ENCODE peak calls at places on chromosomes 4 and X, in seven cellular contexts. One of them, this sample, is unnamed.
A peak's percentile ranks its signal among the peaks of the same experiment; 100 is the strongest.

GRCh38 chr4:7063362-7063761 is 4.5 kb downstream of the GRPEL1 start:
- DNase-seq in left lung: no peak
- DNase-seq in cerebellar nuclear complex: no peak
- DNase-seq in M059J: no peak
- DNase-seq in GM03348: no peak
- DNase-seq in hypothalamus: no peak
- DNase-seq in endothelial cell: no peak
- DNase-seq in this sample: no peak

GRCh38 chr4:71187399-71188196 is 151.2 kb upstream of the SLC4A4 start:
- DNase-seq in left lung: peak; percentile 80
- DNase-seq in cerebellar nuclear complex: peak; percentile 19
- DNase-seq in M059J: peak; percentile 73
- DNase-seq in GM03348: peak; percentile 63
- DNase-seq in hypothalamus: no peak
- DNase-seq in endothelial cell: peak; percentile 11
- DNase-seq in this sample: peak; percentile 68

GRCh38 chr4:1596393-1596792 is 87.7 kb downstream of the FAM53A start:
- DNase-seq in left lung: peak; percentile 43
- DNase-seq in cerebellar nuclear complex: no peak
- DNase-seq in M059J: no peak
- DNase-seq in GM03348: no peak
- DNase-seq in hypothalamus: no peak
- DNase-seq in endothelial cell: no peak
- DNase-seq in this sample: no peak

GRCh38 chr4:29453421-29453820 is 1266.7 kb upstream of the PCDH7 start:
- DNase-seq in left lung: no peak
- DNase-seq in cerebellar nuclear complex: no peak
- DNase-seq in M059J: no peak
- DNase-seq in GM03348: no peak
- DNase-seq in hypothalamus: no peak
- DNase-seq in endothelial cell: no peak
- DNase-seq in this sample: no peak

GRCh38 chrX:152915541-152916241 is 17.8 kb downstream of the ZNF185 start:
- DNase-seq in left lung: no peak
- DNase-seq in cerebellar nuclear complex: no peak
- DNase-seq in M059J: peak; percentile 79
- DNase-seq in GM03348: peak; percentile 40
- DNase-seq in hypothalamus: no peak
- DNase-seq in endothelial cell: peak; percentile 52
- DNase-seq in this sample: no peak

GRCh38 chr4:102196221-102196620 is 149.1 kb downstream of the SLC39A8 start:
- DNase-seq in left lung: no peak
- DNase-seq in cerebellar nuclear complex: no peak
- DNase-seq in M059J: peak; percentile 46
- DNase-seq in GM03348: peak; percentile 55
- DNase-seq in hypothalamus: no peak
- DNase-seq in endothelial cell: no peak
- DNase-seq in this sample: no peak

GRCh38 chr4:53646792-53647191 is 55.5 kb upstream of the LNX1 start:
- DNase-seq in left lung: no peak
- DNase-seq in cerebellar nuclear complex: no peak
- DNase-seq in M059J: no peak
- DNase-seq in GM03348: no peak
- DNase-seq in hypothalamus: no peak
- DNase-seq in endothelial cell: peak; percentile 26
- DNase-seq in this sample: no peak

GRCh38 chrX:151722241-151722846 is 6.5 kb downstream of the FATE1 start:
- DNase-seq in left lung: no peak
- DNase-seq in cerebellar nuclear complex: no peak
- DNase-seq in M059J: no peak
- DNase-seq in GM03348: peak; percentile 76
- DNase-seq in hypothalamus: no peak
- DNase-seq in endothelial cell: peak; percentile 64
- DNase-seq in this sample: no peak

GRCh38 chrX:54807524-54808108 is at the start of gene MAGED2:
- DNase-seq in left lung: no peak
- DNase-seq in cerebellar nuclear complex: no peak
- DNase-seq in M059J: peak; percentile 20
- DNase-seq in GM03348: peak; percentile 47
- DNase-seq in hypothalamus: peak; percentile 5
- DNase-seq in endothelial cell: peak; percentile 43
- DNase-seq in this sample: peak; percentile 47

GRCh38 chr4:74536557-74536956 is 91.6 kb downstream of the AREG start:
- DNase-seq in left lung: no peak
- DNase-seq in cerebellar nuclear complex: no peak
- DNase-seq in M059J: no peak
- DNase-seq in GM03348: no peak
- DNase-seq in hypothalamus: no peak
- DNase-seq in endothelial cell: no peak
- DNase-seq in this sample: no peak

GRCh38 chrX:19373034-19373891 is 29.5 kb downstream of the PDHA1 start:
- DNase-seq in left lung: peak; percentile 61
- DNase-seq in cerebellar nuclear complex: no peak
- DNase-seq in M059J: no peak
- DNase-seq in GM03348: no peak
- DNase-seq in hypothalamus: no peak
- DNase-seq in endothelial cell: no peak
- DNase-seq in this sample: no peak

GRCh38 chrX:16222123-16222522 is 54.8 kb downstream of the MAGEB17 start:
- DNase-seq in left lung: no peak
- DNase-seq in cerebellar nuclear complex: no peak
- DNase-seq in M059J: peak; percentile 28
- DNase-seq in GM03348: peak; percentile 13
- DNase-seq in hypothalamus: no peak
- DNase-seq in endothelial cell: no peak
- DNase-seq in this sample: no peak

GRCh38 chr4:55949480-55949802 is 696 bp downstream of the CEP135 start:
- DNase-seq in left lung: no peak
- DNase-seq in cerebellar nuclear complex: no peak
- DNase-seq in M059J: no peak
- DNase-seq in GM03348: no peak
- DNase-seq in hypothalamus: no peak
- DNase-seq in endothelial cell: no peak
- DNase-seq in this sample: no peak

GRCh38 chr4:172898715-172899114 is 269.9 kb upstream of the GALNT7 start:
- DNase-seq in left lung: no peak
- DNase-seq in cerebellar nuclear complex: no peak
- DNase-seq in M059J: no peak
- DNase-seq in GM03348: no peak
- DNase-seq in hypothalamus: no peak
- DNase-seq in endothelial cell: no peak
- DNase-seq in this sample: no peak

GRCh38 chr4:138182838-138183426 is 59.2 kb downstream of the SLC7A11 start:
- DNase-seq in left lung: no peak
- DNase-seq in cerebellar nuclear complex: no peak
- DNase-seq in M059J: peak; percentile 46
- DNase-seq in GM03348: peak; percentile 44
- DNase-seq in hypothalamus: no peak
- DNase-seq in endothelial cell: peak; percentile 33
- DNase-seq in this sample: peak; percentile 58

GRCh38 chr4:186250740-186251124 is 15.3 kb upstream of the F11 start:
- DNase-seq in left lung: no peak
- DNase-seq in cerebellar nuclear complex: no peak
- DNase-seq in M059J: no peak
- DNase-seq in GM03348: no peak
- DNase-seq in hypothalamus: no peak
- DNase-seq in endothelial cell: no peak
- DNase-seq in this sample: no peak

GRCh38 chr4:16001484-16001858 is 38.5 kb upstream of the FGFBP2 start:
- DNase-seq in left lung: no peak
- DNase-seq in cerebellar nuclear complex: no peak
- DNase-seq in M059J: peak; percentile 65
- DNase-seq in GM03348: peak; percentile 89
- DNase-seq in hypothalamus: peak; percentile 3
- DNase-seq in endothelial cell: peak; percentile 49
- DNase-seq in this sample: peak; percentile 77

GRCh38 chrX:13667940-13668339 is 15.0 kb downstream of the TCEANC start:
- DNase-seq in left lung: no peak
- DNase-seq in cerebellar nuclear complex: no peak
- DNase-seq in M059J: peak; percentile 50
- DNase-seq in GM03348: no peak
- DNase-seq in hypothalamus: no peak
- DNase-seq in endothelial cell: no peak
- DNase-seq in this sample: no peak

GRCh38 chr4:26238426-26238781 is 82.4 kb upstream of the RBPJ start:
- DNase-seq in left lung: no peak
- DNase-seq in cerebellar nuclear complex: no peak
- DNase-seq in M059J: peak; percentile 30
- DNase-seq in GM03348: no peak
- DNase-seq in hypothalamus: no peak
- DNase-seq in endothelial cell: no peak
- DNase-seq in this sample: no peak

GRCh38 chr4:25454491-25454890 is 77.4 kb downstream of the ANAPC4 start:
- DNase-seq in left lung: no peak
- DNase-seq in cerebellar nuclear complex: peak; percentile 6
- DNase-seq in M059J: no peak
- DNase-seq in GM03348: no peak
- DNase-seq in hypothalamus: no peak
- DNase-seq in endothelial cell: no peak
- DNase-seq in this sample: peak; percentile 75

GRCh38 chrX:152635941-152636340 is 1.8 kb upstream of the GABRQ start:
- DNase-seq in left lung: no peak
- DNase-seq in cerebellar nuclear complex: no peak
- DNase-seq in M059J: peak; percentile 69
- DNase-seq in GM03348: peak; percentile 56
- DNase-seq in hypothalamus: no peak
- DNase-seq in endothelial cell: peak; percentile 41
- DNase-seq in this sample: peak; percentile 12

GRCh38 chr4:102477657-102478056 is 23.5 kb upstream of the NFKB1 start:
- DNase-seq in left lung: no peak
- DNase-seq in cerebellar nuclear complex: no peak
- DNase-seq in M059J: no peak
- DNase-seq in GM03348: peak; percentile 50
- DNase-seq in hypothalamus: no peak
- DNase-seq in endothelial cell: no peak
- DNase-seq in this sample: no peak

GRCh38 chr4:19128176-19128575 is 1106.6 kb upstream of the LCORL start:
- DNase-seq in left lung: no peak
- DNase-seq in cerebellar nuclear complex: no peak
- DNase-seq in M059J: no peak
- DNase-seq in GM03348: no peak
- DNase-seq in hypothalamus: no peak
- DNase-seq in endothelial cell: no peak
- DNase-seq in this sample: no peak

GRCh38 chr4:82903737-82904136 is 3.2 kb downstream of the THAP9 start:
- DNase-seq in left lung: no peak
- DNase-seq in cerebellar nuclear complex: no peak
- DNase-seq in M059J: peak; percentile 2
- DNase-seq in GM03348: no peak
- DNase-seq in hypothalamus: no peak
- DNase-seq in endothelial cell: no peak
- DNase-seq in this sample: no peak

GRCh38 chr4:87025614-87026041 is 90.8 kb downstream of the AFF1 start:
- DNase-seq in left lung: no peak
- DNase-seq in cerebellar nuclear complex: no peak
- DNase-seq in M059J: no peak
- DNase-seq in GM03348: no peak
- DNase-seq in hypothalamus: no peak
- DNase-seq in endothelial cell: no peak
- DNase-seq in this sample: no peak

GRCh38 chr4:145507636-145508035 is 26.0 kb downstream of the SMAD1 start:
- DNase-seq in left lung: no peak
- DNase-seq in cerebellar nuclear complex: no peak
- DNase-seq in M059J: peak; percentile 57
- DNase-seq in GM03348: no peak
- DNase-seq in hypothalamus: no peak
- DNase-seq in endothelial cell: no peak
- DNase-seq in this sample: no peak

GRCh38 chr4:22595684-22596083 is 79.8 kb upstream of the ADGRA3 start:
- DNase-seq in left lung: no peak
- DNase-seq in cerebellar nuclear complex: no peak
- DNase-seq in M059J: no peak
- DNase-seq in GM03348: no peak
- DNase-seq in hypothalamus: no peak
- DNase-seq in endothelial cell: no peak
- DNase-seq in this sample: no peak

GRCh38 chr4:113467581-113467980 is 294.0 kb downstream of the CAMK2D start:
- DNase-seq in left lung: no peak
- DNase-seq in cerebellar nuclear complex: peak; percentile 29
- DNase-seq in M059J: peak; percentile 74
- DNase-seq in GM03348: peak; percentile 50
- DNase-seq in hypothalamus: no peak
- DNase-seq in endothelial cell: no peak
- DNase-seq in this sample: peak; percentile 78

GRCh38 chr4:8343967-8344331 is 74.4 kb downstream of the HTRA3 start:
- DNase-seq in left lung: no peak
- DNase-seq in cerebellar nuclear complex: no peak
- DNase-seq in M059J: no peak
- DNase-seq in GM03348: no peak
- DNase-seq in hypothalamus: no peak
- DNase-seq in endothelial cell: no peak
- DNase-seq in this sample: no peak

GRCh38 chr4:8033067-8033755 is 93.5 kb upstream of the AFAP1 start:
- DNase-seq in left lung: peak; percentile 61
- DNase-seq in cerebellar nuclear complex: no peak
- DNase-seq in M059J: no peak
- DNase-seq in GM03348: no peak
- DNase-seq in hypothalamus: no peak
- DNase-seq in endothelial cell: no peak
- DNase-seq in this sample: no peak

GRCh38 chr4:2812985-2813384 is 20.1 kb downstream of the SH3BP2 start:
- DNase-seq in left lung: no peak
- DNase-seq in cerebellar nuclear complex: no peak
- DNase-seq in M059J: no peak
- DNase-seq in GM03348: peak; percentile 46
- DNase-seq in hypothalamus: no peak
- DNase-seq in endothelial cell: no peak
- DNase-seq in this sample: no peak

GRCh38 chrX:151771726-151772125 is 37.2 kb downstream of the CNGA2 start:
- DNase-seq in left lung: no peak
- DNase-seq in cerebellar nuclear complex: no peak
- DNase-seq in M059J: peak; percentile 55
- DNase-seq in GM03348: no peak
- DNase-seq in hypothalamus: no peak
- DNase-seq in endothelial cell: no peak
- DNase-seq in this sample: no peak

GRCh38 chr4:159191989-159192388 is 89.1 kb downstream of the RAPGEF2 start:
- DNase-seq in left lung: no peak
- DNase-seq in cerebellar nuclear complex: no peak
- DNase-seq in M059J: peak; percentile 72
- DNase-seq in GM03348: peak; percentile 35
- DNase-seq in hypothalamus: no peak
- DNase-seq in endothelial cell: no peak
- DNase-seq in this sample: no peak

GRCh38 chr4:179164642-179165338 is 1722.6 kb upstream of the AGA start:
- DNase-seq in left lung: no peak
- DNase-seq in cerebellar nuclear complex: no peak
- DNase-seq in M059J: no peak
- DNase-seq in GM03348: no peak
- DNase-seq in hypothalamus: no peak
- DNase-seq in endothelial cell: no peak
- DNase-seq in this sample: no peak

GRCh38 chr4:83617371-83618021 is 81.6 kb downstream of the GPAT3 start:
- DNase-seq in left lung: no peak
- DNase-seq in cerebellar nuclear complex: no peak
- DNase-seq in M059J: no peak
- DNase-seq in GM03348: no peak
- DNase-seq in hypothalamus: no peak
- DNase-seq in endothelial cell: no peak
- DNase-seq in this sample: no peak

GRCh38 chrX:57044226-57044625 is 48.9 kb upstream of the SPIN3 start:
- DNase-seq in left lung: no peak
- DNase-seq in cerebellar nuclear complex: no peak
- DNase-seq in M059J: peak; percentile 28
- DNase-seq in GM03348: no peak
- DNase-seq in hypothalamus: no peak
- DNase-seq in endothelial cell: no peak
- DNase-seq in this sample: no peak

This sample was measured in G401.